ENCODE peak calls at places on chromosome 10, in four cellular contexts. U is LNCaP clone FGC, J is progenitor cell of endocrine pancreas, O is EL. L is an unnamed sample.

GRCh38 chr10:45625879-45626278 is 46.7 kb downstream of the ZFAND4 start:
- DNase-seq in U (no peak), J (no peak), O (no peak), L (no peak)

GRCh38 chr10:50799595-50799994 is 59.9 kb downstream of the ASAH2B start:
- DNase-seq in U (no peak), J (no peak), O (no peak), L (no peak)

GRCh38 chr10:98000346-98000745 is 30.1 kb downstream of the CRTAC1 start:
- DNase-seq in U (no peak), J (no peak), O (no peak), L (no peak)

GRCh38 chr10:70907619-70908425 is 19.5 kb upstream of the PCBD1 start:
- DNase-seq in U (no peak), J (no peak), O (no peak), L (no peak)

GRCh38 chr10:124878457-124878739 is 63.5 kb upstream of the ZRANB1 start:
- DNase-seq in U (peak; percentile 89), J (no peak), O (no peak), L (no peak)

GRCh38 chr10:7027913-7028808 is 382.7 kb downstream of the SFMBT2 start:
- DNase-seq in U (no peak), J (no peak), O (peak; percentile 4), L (no peak)

GRCh38 chr10:74808501-74808900 is 17.9 kb upstream of the KAT6B start:
- DNase-seq in U (no peak), J (no peak), O (no peak), L (no peak)

GRCh38 chr10:71696635-71697326 is 22.8 kb downstream of the C10orf105 start:
- DNase-seq in U (no peak), J (peak; percentile 63), O (peak; percentile 39), L (peak; percentile 75)

GRCh38 chr10:11300563-11300962 is 282.9 kb downstream of the CELF2 start:
- DNase-seq in U (no peak), J (no peak), O (no peak), L (no peak)

GRCh38 chr10:103967433-103968142 is 648 bp downstream of the SLK start:
- DNase-seq in U (no peak), J (no peak), O (peak; percentile 35), L (peak; percentile 18)

GRCh38 chr10:47137311-47137851 is 162.6 kb upstream of the GDF10 start:
- DNase-seq in U (no peak), J (no peak), O (peak; percentile 92), L (no peak)

GRCh38 chr10:52316005-52316404 is 1.9 kb downstream of the DKK1 start:
- DNase-seq in U (no peak), J (no peak), O (peak; percentile 58), L (no peak)

GRCh38 chr10:88082806-88083596 is 219.6 kb downstream of the PTEN start:
- DNase-seq in U (no peak), J (no peak), O (no peak), L (no peak)

GRCh38 chr10:123136221-123136805 is 543 bp downstream of the HMX3 start:
- DNase-seq in U (no peak), J (no peak), O (no peak), L (no peak)

GRCh38 chr10:86655596-86655995 is 1.2 kb downstream of the OPN4 start:
- DNase-seq in U (no peak), J (no peak), O (no peak), L (no peak)

GRCh38 chr10:118978316-118978997 is 51.1 kb upstream of the NANOS1 start:
- DNase-seq in U (no peak), J (no peak), O (no peak), L (no peak)

GRCh38 chr10:3868274-3868669 is 83.3 kb upstream of the KLF6 start:
- DNase-seq in U (no peak), J (no peak), O (no peak), L (no peak)

GRCh38 chr10:57962839-57963238 is 304.9 kb downstream of the IPMK start:
- DNase-seq in U (peak; percentile 77), J (no peak), O (no peak), L (no peak)

GRCh38 chr10:78520737-78521430 is 487.2 kb downstream of the RPS24 start:
- DNase-seq in U (no peak), J (no peak), O (peak; percentile 8), L (no peak)

GRCh38 chr10:109411897-109412296 is 511.4 kb downstream of the XPNPEP1 start:
- DNase-seq in U (peak; percentile 26), J (no peak), O (no peak), L (no peak)

GRCh38 chr10:34729619-34730018 is 85.5 kb downstream of the PARD3 start:
- DNase-seq in U (no peak), J (no peak), O (no peak), L (no peak)

GRCh38 chr10:929965-930364 is 1.5 kb downstream of the LARP4B start:
- DNase-seq in U (no peak), J (no peak), O (no peak), L (no peak)

GRCh38 chr10:6056411-6057135 is 5.6 kb downstream of the IL2RA start:
- DNase-seq in U (no peak), J (no peak), O (no peak), L (no peak)

GRCh38 chr10:93363891-93364648 is 118.1 kb downstream of the MYOF start:
- DNase-seq in U (no peak), J (no peak), O (no peak), L (no peak)

GRCh38 chr10:91144961-91145360 is 75.5 kb upstream of the PCGF5 start:
- DNase-seq in U (no peak), J (no peak), O (peak; percentile 23), L (no peak)

GRCh38 chr10:131795761-131796160 is 105.0 kb upstream of the PPP2R2D start:
- DNase-seq in U (no peak), J (no peak), O (no peak), L (no peak)

GRCh38 chr10:11612004-11613001 is 853 bp upstream of the USP6NL start:
- DNase-seq in U (no peak), J (no peak), O (no peak), L (no peak)

GRCh38 chr10:59709472-59710125 is at the start of gene SLC16A9:
- DNase-seq in U (no peak), J (peak; percentile 67), O (peak; percentile 43), L (peak; percentile 67)

GRCh38 chr10:46530249-46531186 is 25.9 kb downstream of the GPRIN2 start:
- DNase-seq in U (no peak), J (no peak), O (peak; percentile 80), L (no peak)

L was measured in neural crest cell.